ENCODE peak calls at places on chromosomes 4 and X, in five cellular contexts. I is MCF 10A, S is progenitor cell of endocrine pancreas, D is IMR-90, J is astrocyte of the spinal cord. M is an unnamed sample.

GRCh38 chr4:121726642-121727268 is 30.0 kb upstream of the ANXA5 start:
- DNase-seq in J (peak; percentile 82), S (no peak), I (peak; percentile 74), D (peak; percentile 78), M (no peak)

GRCh38 chr4:48127882-48128394 is 6.1 kb downstream of the TXK start:
- DNase-seq in D (peak; percentile 94), S (peak; percentile 29), J (peak; percentile 98), I (peak; percentile 83), M (no peak)

GRCh38 chr4:146073517-146073916 is 102.0 kb upstream of the LSM6 start:
- DNase-seq in D (no peak), J (no peak), S (no peak), I (no peak), M (no peak)

GRCh38 chrX:331772-332495 is 13.3 kb upstream of the GTPBP6 start:
- DNase-seq in D (no peak), I (no peak), J (no peak), S (no peak), M (no peak)

GRCh38 chrX:48695925-48696300 is 621 bp upstream of the SUV39H1 start:
- DNase-seq in I (peak; percentile 8), D (no peak), S (no peak), J (no peak), M (no peak)

GRCh38 chr4:183398298-183399129 is 45.9 kb upstream of the CDKN2AIP start:
- DNase-seq in J (peak; percentile 75), D (peak; percentile 69), S (peak; percentile 56), I (peak; percentile 56), M (peak; percentile 82)

GRCh38 chr4:24560770-24561415 is 23.5 kb downstream of the DHX15 start:
- DNase-seq in J (peak; percentile 52), D (peak; percentile 74), S (no peak), I (no peak), M (no peak)

GRCh38 chr4:152408514-152409327 is 127.2 kb downstream of the FBXW7 start:
- DNase-seq in J (peak; percentile 29), S (no peak), I (peak; percentile 60), D (peak; percentile 50), M (no peak)

GRCh38 chr4:151169900-151170299 is 70.5 kb downstream of the RPS3A start:
- DNase-seq in I (no peak), J (peak; percentile 55), D (peak; percentile 74), S (no peak), M (no peak)

GRCh38 chr4:47741200-47741599 is 96.7 kb downstream of the CORIN start:
- DNase-seq in S (no peak), D (peak; percentile 29), I (peak; percentile 65), J (no peak), M (no peak)

GRCh38 chrX:129965166-129965565 is 17.3 kb upstream of the BCORL1 start:
- DNase-seq in J (no peak), I (no peak), S (no peak), D (no peak), M (no peak)

GRCh38 chrX:100263650-100264049 is 146.4 kb downstream of the PCDH19 start:
- DNase-seq in J (no peak), D (no peak), S (no peak), I (peak; percentile 70), M (no peak)

GRCh38 chr4:87633239-87633638 is 16.8 kb upstream of the DMP1 start:
- DNase-seq in I (peak; percentile 54), J (peak; percentile 60), D (peak; percentile 3), S (no peak), M (no peak)

GRCh38 chrX:78029663-78030062 is 60.2 kb upstream of the PGAM4 start:
- DNase-seq in D (peak; percentile 33), S (no peak), I (peak; percentile 49), J (peak; percentile 14), M (no peak)

GRCh38 chrX:132876509-132876837 is 82.0 kb downstream of the HS6ST2 start:
- DNase-seq in S (no peak), I (no peak), D (no peak), J (no peak), M (no peak)

GRCh38 chr4:121706595-121707021 is 9.8 kb upstream of the ANXA5 start:
- DNase-seq in I (no peak), D (peak; percentile 65), J (peak; percentile 83), S (no peak), M (no peak)

GRCh38 chrX:43969504-43970501 is 3.4 kb downstream of the NDP start:
- DNase-seq in S (no peak), J (peak; percentile 47), D (peak; percentile 56), I (peak; percentile 27), M (no peak)

GRCh38 chr4:81685105-81685504 is 213.4 kb upstream of the RASGEF1B start:
- DNase-seq in S (no peak), J (peak; percentile 2), D (no peak), I (no peak), M (no peak)

GRCh38 chrX:63441717-63442116 is 90.6 kb upstream of the SPIN4 start:
- DNase-seq in J (no peak), D (no peak), I (no peak), S (no peak), M (no peak)

GRCh38 chr4:25703731-25704388 is 48.2 kb downstream of the SLC34A2 start:
- DNase-seq in D (peak; percentile 35), I (peak; percentile 26), S (no peak), J (no peak), M (no peak)

GRCh38 chr4:95102391-95102790 is 344.6 kb downstream of the BMPR1B start:
- DNase-seq in I (no peak), J (no peak), S (no peak), D (no peak), M (no peak)

GRCh38 chr4:6343950-6344408 is 74.3 kb downstream of the WFS1 start:
- DNase-seq in I (peak; percentile 84), D (peak; percentile 80), J (peak; percentile 44), S (no peak), M (no peak)

GRCh38 chr4:173448919-173449641 is 50.2 kb upstream of the SCRG1 start:
- DNase-seq in I (no peak), S (no peak), D (peak; percentile 9), J (no peak), M (no peak)

GRCh38 chr4:102120846-102121245 is 224.4 kb downstream of the SLC39A8 start:
- DNase-seq in S (no peak), D (no peak), I (no peak), J (no peak), M (no peak)

GRCh38 chr4:159549092-159549491 is 446.2 kb downstream of the RAPGEF2 start:
- DNase-seq in I (peak; percentile 80), J (peak; percentile 49), S (no peak), D (peak; percentile 1), M (no peak)

GRCh38 chr4:577499-578450 is 1.7 kb upstream of the TMEM271 start:
- DNase-seq in S (no peak), J (peak; percentile 2), I (peak; percentile 68), D (no peak), M (no peak)

GRCh38 chrX:141668371-141668770 is 30.2 kb downstream of the SPANXD start:
- DNase-seq in J (peak; percentile 8), S (no peak), I (no peak), D (no peak), M (no peak)

GRCh38 chr4:44558206-44558605 is 93.2 kb downstream of the YIPF7 start:
- DNase-seq in J (no peak), D (no peak), S (no peak), I (no peak), M (no peak)

GRCh38 chrX:132986556-132986955 is 28.1 kb upstream of the HS6ST2 start:
- DNase-seq in I (no peak), D (no peak), S (no peak), J (no peak), M (no peak)

GRCh38 chr4:139550724-139551429 is 5.1 kb downstream of the SETD7 start:
- DNase-seq in S (no peak), I (no peak), D (peak; percentile 45), J (peak; percentile 55), M (no peak)

GRCh38 chr4:183158062-183158461 is 59.0 kb downstream of the WWC2 start:
- DNase-seq in J (peak; percentile 56), I (peak; percentile 32), S (no peak), D (peak; percentile 90), M (no peak)

GRCh38 chrX:16750136-16750535 is 30.7 kb downstream of the SYAP1 start:
- DNase-seq in J (no peak), I (no peak), S (no peak), D (no peak), M (no peak)

GRCh38 chr4:148443550-148444295 is 1.5 kb upstream of the NR3C2 start:
- DNase-seq in J (no peak), I (no peak), D (no peak), S (peak; percentile 24), M (peak; percentile 70)

GRCh38 chr4:150451883-150452282 is 130.1 kb upstream of the MAB21L2 start:
- DNase-seq in S (no peak), J (no peak), I (no peak), D (no peak), M (no peak)

GRCh38 chr4:184934184-184934583 is 84.1 kb upstream of the HELT start:
- DNase-seq in D (peak; percentile 3), I (no peak), S (no peak), J (no peak), M (no peak)

DNA sequence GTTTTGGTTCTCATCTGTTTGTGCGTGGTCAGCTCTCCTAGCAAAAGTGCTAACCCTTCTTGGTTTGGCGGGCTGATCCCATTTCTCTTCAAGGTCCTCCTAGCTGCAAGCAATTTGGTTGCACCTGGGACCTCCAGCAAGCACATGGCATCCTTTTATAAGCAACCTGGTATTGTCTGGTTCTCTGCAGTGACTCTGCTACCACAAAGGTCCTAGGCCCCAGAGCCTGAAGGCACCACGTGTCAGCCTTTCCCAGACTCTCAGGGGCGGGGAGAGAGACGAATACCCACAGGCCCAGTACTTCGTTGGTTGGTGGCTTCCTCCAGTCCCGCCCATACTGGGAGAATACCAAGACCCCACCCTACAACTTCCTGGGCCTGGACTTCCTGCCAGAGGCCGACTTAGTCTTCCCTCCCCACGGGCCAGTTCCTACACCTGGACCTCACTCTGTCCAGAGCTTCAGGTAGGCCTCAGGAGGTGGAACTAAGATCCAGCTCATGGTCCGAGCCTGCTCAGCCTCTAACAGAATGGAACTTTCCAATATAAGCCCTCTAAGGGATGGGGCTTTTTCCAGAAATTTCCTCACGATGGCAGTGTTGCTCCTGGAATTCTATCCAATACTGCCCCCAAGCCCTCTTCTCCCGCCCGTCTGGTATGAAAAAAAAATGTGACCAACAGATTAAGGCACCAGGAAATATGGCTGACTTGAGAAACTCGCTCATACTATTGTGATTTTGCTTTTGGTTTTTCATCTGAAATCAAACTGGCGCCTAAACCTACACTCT is 192.5 kb upstream of the STK26 start:
- DNase-seq in D (peak; percentile 69), J (peak; percentile 83), I (peak; percentile 31), S (peak; percentile 73), M (no peak)
- TF ChIP-seq CTCF in D (peak; percentile 60), J (peak; percentile 49), I (no peak), S (peak; percentile 79), M (peak; percentile 78)

GRCh38 chrX:113741744-113742143 is 842.1 kb upstream of the HTR2C start:
- DNase-seq in J (peak; percentile 19), D (no peak), I (peak; percentile 63), S (no peak), M (no peak)
- TF ChIP-seq CTCF in J (no peak), D (no peak), I (peak; percentile 49), S (peak; percentile 64), M (peak; percentile 61)

GRCh38 chr4:39061450-39061849 is 582 bp upstream of the KLHL5 start:
- DNase-seq in D (no peak), I (no peak), S (no peak), J (no peak), M (no peak)
- TF ChIP-seq CTCF in D (no peak), I (no peak), S (no peak), J (no peak), M (no peak)

GRCh38 chrX:116198235-116198634 is 27.7 kb downstream of the AGTR2 start:
- DNase-seq in I (no peak), J (no peak), D (no peak), S (no peak), M (no peak)

GRCh38 chrX:116194649-116195048 is 24.1 kb downstream of the AGTR2 start:
- DNase-seq in I (no peak), D (no peak), J (no peak), S (no peak), M (no peak)

GRCh38 chrX:116198810-116199209 is 28.3 kb downstream of the AGTR2 start:
- DNase-seq in D (no peak), S (no peak), I (peak; percentile 21), J (no peak), M (no peak)
- TF ChIP-seq CTCF in D (no peak), S (peak; percentile 12), I (peak; percentile 8), J (no peak), M (peak; percentile 58)

M was measured in type B pancreatic cell.